ENCODE peak calls at places on chromosomes 12 and 14, in five cellular contexts. R, Y, A, L and N are unnamed samples.
A peak's percentile ranks its signal among the peaks of the same experiment; 100 is the strongest.

GRCh38 chr14:99758121-99758871 is 34.9 kb upstream of the EML1 start:
- DNase-seq in R (no peak), Y (no peak), A (no peak), L (peak; percentile 84), N (peak; percentile 65)

GRCh38 chr14:60815371-60815770 is 80.8 kb downstream of the MNAT1 start:
- DNase-seq in R (peak; percentile 70), Y (no peak), A (no peak), L (no peak), N (no peak)

GRCh38 chr14:57574617-57575288 is 81.1 kb upstream of the CCDC198 start:
- DNase-seq in R (no peak), Y (no peak), A (no peak), L (no peak), N (no peak)

GRCh38 chr14:76045773-76046172 is 60.2 kb downstream of the IFT43 start:
- DNase-seq in R (peak; percentile 37), Y (no peak), A (no peak), L (no peak), N (no peak)

GRCh38 chr14:100283984-100284881 is 22.0 kb downstream of the SLC25A29 start:
- DNase-seq in R (no peak), Y (no peak), A (no peak), L (no peak), N (no peak)

GRCh38 chr12:13794706-13795105 is 186.7 kb downstream of the GRIN2B start:
- DNase-seq in R (no peak), Y (no peak), A (no peak), L (no peak), N (no peak)

GRCh38 chr12:107238276-107238675 is 144.9 kb upstream of the CRY1 start:
- DNase-seq in R (no peak), Y (no peak), A (no peak), L (peak; percentile 23), N (no peak)

GRCh38 chr12:110224379-110225304 is 56.4 kb upstream of the ATP2A2 start:
- DNase-seq in R (no peak), Y (no peak), A (peak; percentile 54), L (peak; percentile 74), N (no peak)

GRCh38 chr14:64464695-64465094 is 604 bp upstream of the AKAP5 start:
- DNase-seq in R (peak; percentile 30), Y (no peak), A (no peak), L (no peak), N (no peak)

GRCh38 chr12:28870839-28871440 is 278.1 kb upstream of the FAR2 start:
- DNase-seq in R (no peak), Y (no peak), A (no peak), L (peak; percentile 78), N (no peak)

GRCh38 chr12:13342971-13343370 is 146.4 kb downstream of the EMP1 start:
- DNase-seq in R (peak; percentile 23), Y (no peak), A (no peak), L (peak; percentile 66), N (no peak)

GRCh38 chr12:68180792-68181744 is 21.5 kb upstream of the IFNG start:
- DNase-seq in R (peak; percentile 8), Y (no peak), A (no peak), L (no peak), N (no peak)

GRCh38 chr14:23174785-23175184 is 8.7 kb downstream of the SLC7A8 start:
- DNase-seq in R (no peak), Y (no peak), A (no peak), L (no peak), N (no peak)

GRCh38 chr12:85979641-85980040 is 105.5 kb downstream of the NTS start:
- DNase-seq in R (no peak), Y (no peak), A (no peak), L (no peak), N (no peak)

GRCh38 chr12:64104376-64104775 is 117.7 kb downstream of the KICS2 start:
- DNase-seq in R (no peak), Y (no peak), A (no peak), L (peak; percentile 93), N (no peak)

GRCh38 chr12:991350-992278 is 591 bp downstream of the ERC1 start:
- DNase-seq in R (no peak), Y (no peak), A (peak; percentile 30), L (peak; percentile 28), N (no peak)

GRCh38 chr12:116236148-116236731 is 41.3 kb downstream of the MED13L start:
- DNase-seq in R (peak; percentile 60), Y (peak; percentile 40), A (peak; percentile 34), L (peak; percentile 40), N (no peak)

GRCh38 chr14:91554535-91555332 is 44.6 kb upstream of the PPP4R3A start:
- DNase-seq in R (no peak), Y (no peak), A (no peak), L (no peak), N (no peak)

GRCh38 chr12:124875803-124876132 is 12.1 kb upstream of the SCARB1 start:
- DNase-seq in R (no peak), Y (no peak), A (no peak), L (no peak), N (no peak)

GRCh38 chr14:83441801-83442200 is 1908.1 kb upstream of the SEL1L start:
- DNase-seq in R (no peak), Y (no peak), A (no peak), L (no peak), N (no peak)

GRCh38 chr14:102654298-102654697 is 61.8 kb downstream of the RCOR1 start:
- DNase-seq in R (no peak), Y (no peak), A (no peak), L (peak; percentile 28), N (no peak)

GRCh38 chr14:24334431-24335271 is at the start of gene ADCY4:
- DNase-seq in R (no peak), Y (no peak), A (no peak), L (no peak), N (no peak)

GRCh38 chr12:30329281-30329680 is 366.4 kb downstream of the IPO8 start:
- DNase-seq in R (no peak), Y (no peak), A (no peak), L (peak; percentile 8), N (no peak)

GRCh38 chr12:5706247-5706646 is 238.8 kb downstream of the ANO2 start:
- DNase-seq in R (no peak), Y (no peak), A (no peak), L (no peak), N (no peak)

GRCh38 chr14:67557118-67557517 is 24.0 kb downstream of the PLEKHH1 start:
- DNase-seq in R (no peak), Y (no peak), A (no peak), L (peak; percentile 74), N (no peak)

GRCh38 chr12:116015525-116015924 is 262.0 kb downstream of the MED13L start:
- DNase-seq in R (peak; percentile 48), Y (no peak), A (no peak), L (peak; percentile 31), N (no peak)

GRCh38 chr12:88985011-88985410 is 367.3 kb downstream of the DUSP6 start:
- DNase-seq in R (no peak), Y (no peak), A (no peak), L (no peak), N (no peak)

GRCh38 chr12:1481919-1482318 is 112.5 kb downstream of the FBXL14 start:
- DNase-seq in R (no peak), Y (no peak), A (no peak), L (no peak), N (no peak)

GRCh38 chr12:52119398-52120254 is 40.1 kb downstream of the SMIM41 start:
- DNase-seq in R (peak; percentile 74), Y (peak; percentile 59), A (no peak), L (no peak), N (no peak)

DNA sequence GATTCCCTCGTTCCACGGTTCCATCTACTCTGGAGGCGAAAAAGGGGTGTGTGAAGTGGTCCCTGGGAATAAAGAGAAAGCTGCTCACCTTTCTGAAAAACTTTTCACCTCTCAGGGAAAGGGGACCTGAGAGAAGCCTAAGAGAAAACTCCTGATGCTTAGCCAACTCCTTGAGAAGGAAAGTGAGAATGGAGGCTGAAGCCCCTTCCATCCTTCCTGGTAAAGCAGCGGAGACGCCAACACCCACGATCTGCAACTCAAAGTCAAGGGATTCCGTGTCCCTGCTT is 110.0 kb downstream of the ARF6 start:
- DNase-seq in R (no peak), Y (no peak), A (no peak), L (no peak), N (no peak)
- H3K4me3 ChIP-seq in R (peak overlapping the region; percentile 80), Y (peak overlapping the region; percentile 58), A (peak overlapping the region; percentile 19), L (peak overlapping the region; percentile 20), N (peak overlapping the region; percentile 62)

DNA sequence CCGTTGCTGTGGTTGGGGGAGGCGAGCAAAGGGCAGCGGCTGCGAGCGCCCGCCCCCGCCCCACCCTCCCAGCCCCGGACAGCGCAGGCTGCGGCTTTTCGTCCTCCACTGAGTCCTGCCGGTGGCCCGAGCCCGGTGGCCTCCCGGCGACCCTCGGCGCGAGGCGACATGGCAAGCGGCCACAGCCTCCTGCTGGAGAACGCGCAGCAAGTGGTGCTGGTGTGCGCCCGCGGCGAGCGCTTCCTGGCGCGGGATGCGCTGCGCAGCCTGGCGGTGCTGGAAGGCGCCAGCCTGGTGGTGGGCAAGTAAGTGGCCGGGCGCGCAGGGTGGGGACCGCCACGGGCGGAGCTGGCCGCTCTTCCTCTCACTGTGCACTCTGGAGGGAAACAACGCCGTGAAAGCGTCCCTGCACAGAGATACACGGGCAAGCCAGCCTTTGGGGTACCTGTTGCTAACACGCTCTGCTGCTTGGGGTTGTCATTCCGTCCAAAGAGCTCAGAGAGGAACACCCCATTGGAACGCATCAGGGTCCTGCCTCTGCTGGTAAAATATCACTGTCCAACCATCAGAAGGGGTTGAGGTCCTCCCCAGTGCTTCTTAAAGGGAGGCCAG is at the start of gene AMDHD1:
- DNase-seq in R (peak; percentile 67), Y (peak; percentile 34), A (peak; percentile 16), L (peak; percentile 52), N (no peak)
- TF ChIP-seq CTCF in R (peak; percentile 22), Y (no peak), A (no peak), L (no peak), N (peak; percentile 40)

DNA sequence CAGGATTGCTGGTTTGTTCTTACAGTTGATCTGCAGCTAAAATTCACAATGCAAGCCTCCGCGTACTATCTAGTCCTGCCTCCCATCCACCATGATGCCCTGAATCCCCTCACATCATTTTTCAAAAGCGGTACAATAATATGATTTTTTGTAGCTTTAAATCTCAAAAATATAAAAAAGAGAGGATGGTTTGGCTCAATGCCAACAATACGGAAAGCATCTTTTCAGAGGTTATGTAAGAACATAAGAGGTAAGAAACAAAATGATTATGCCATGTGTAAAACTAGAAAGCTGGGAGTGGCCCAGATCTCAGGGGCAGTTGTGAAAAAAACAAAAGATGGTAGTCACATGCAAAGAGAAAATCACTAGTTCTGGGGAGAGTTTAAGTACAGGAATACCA is 24.0 kb upstream of the ZDHHC17 start:
- DNase-seq in R (no peak), Y (no peak), A (no peak), L (no peak), N (no peak)
- H3K4me3 ChIP-seq in R (no peak overlapping the region), Y (no peak overlapping the region), A (no peak overlapping the region), L (no peak overlapping the region), N (no peak overlapping the region)

GRCh38 chr12:126967152-126967551 is 1299.8 kb upstream of the TMEM132C start:
- DNase-seq in R (no peak), Y (no peak), A (no peak), L (no peak), N (no peak)
- TF ChIP-seq CTCF in R (no peak), Y (no peak), A (no peak), L (no peak), N (no peak)

GRCh38 chr12:81779216-81779615 is 20.1 kb upstream of the PPFIA2 start:
- DNase-seq in R (no peak), Y (no peak), A (no peak), L (no peak), N (no peak)

GRCh38 chr12:81778719-81779118 is 19.6 kb upstream of the PPFIA2 start:
- DNase-seq in R (no peak), Y (no peak), A (no peak), L (no peak), N (no peak)
- H3K4me3 ChIP-seq in R (no peak overlapping the region), Y (no peak overlapping the region), A (no peak overlapping the region), L (no peak overlapping the region), N (no peak overlapping the region)